ENCODE peak calls at places on chromosomes 5 and 9, in four cellular contexts. G is astrocyte of the cerebellum, W is hepatocyte, V is stomach. R is an unnamed sample.

GRCh38 chr5:170302729-170303501 is 5.3 kb upstream of the LCP2 start:
- DNase-seq in G (no peak), W (no peak), V (no peak), R (no peak)

GRCh38 chr5:149711338-149711737 is 18.8 kb upstream of the PPARGC1B start:
- DNase-seq in W (no peak), G (no peak), V (no peak), R (no peak)

GRCh38 chr5:81626524-81626923 is 124.4 kb downstream of the SSBP2 start:
- DNase-seq in W (peak; percentile 62), G (no peak), V (no peak), R (peak; percentile 69)

GRCh38 chr5:56328753-56329560 is 95.8 kb upstream of the ANKRD55 start:
- DNase-seq in V (no peak), W (peak; percentile 48), G (peak; percentile 36), R (no peak)

GRCh38 chr5:73496984-73497457 is 1.2 kb upstream of the BTF3 start:
- DNase-seq in V (no peak), W (peak; percentile 81), G (peak; percentile 41), R (peak; percentile 66)

GRCh38 chr9:89984214-89984613 is 379.4 kb downstream of the GADD45G start:
- DNase-seq in G (no peak), V (no peak), W (no peak), R (no peak)

GRCh38 chr9:5899292-5899691 is 8.6 kb downstream of the MLANA start:
- DNase-seq in V (no peak), W (no peak), G (no peak), R (no peak)

GRCh38 chr5:143239877-143240518 is 163.5 kb downstream of the NR3C1 start:
- DNase-seq in V (no peak), G (no peak), W (no peak), R (no peak)

GRCh38 chr9:100911273-100911672 is 117.3 kb upstream of the PLPPR1 start:
- DNase-seq in V (no peak), G (no peak), W (no peak), R (no peak)

GRCh38 chr9:83920469-83920941 is 727 bp downstream of the KIF27 start:
- DNase-seq in G (peak; percentile 24), V (peak; percentile 62), W (peak; percentile 79), R (no peak)

GRCh38 chr9:133615101-133615896 is 6.1 kb upstream of the FAM163B start:
- DNase-seq in W (no peak), G (no peak), V (no peak), R (no peak)

GRCh38 chr5:57754616-57755015 is 272.0 kb upstream of the ACTBL2 start:
- DNase-seq in V (no peak), G (no peak), W (no peak), R (no peak)

GRCh38 chr5:57032151-57032551 is 80.2 kb upstream of the MIER3 start:
- DNase-seq in V (peak; percentile 35), G (no peak), W (peak; percentile 50), R (no peak)

GRCh38 chr5:174693697-174694400 is 30.5 kb upstream of the MSX2 start:
- DNase-seq in W (peak; percentile 62), V (peak; percentile 81), G (no peak), R (no peak)

GRCh38 chr5:95904827-95905226 is 56.8 kb downstream of the ELL2 start:
- DNase-seq in W (no peak), V (no peak), G (no peak), R (no peak)

GRCh38 chr5:177428574-177429217 is 2.2 kb downstream of the GRK6 start:
- DNase-seq in V (no peak), W (no peak), G (no peak), R (no peak)

GRCh38 chr5:103532116-103532734 is 30.4 kb downstream of the NUDT12 start:
- DNase-seq in V (no peak), G (no peak), W (peak; percentile 14), R (no peak)

GRCh38 chr5:11054014-11054413 is 293.0 kb upstream of the DAP start:
- DNase-seq in W (no peak), G (no peak), V (no peak), R (no peak)

GRCh38 chr5:80248378-80248777 is 7.5 kb downstream of the SERINC5 start:
- DNase-seq in G (no peak), V (no peak), W (no peak), R (no peak)

GRCh38 chr5:55524816-55525215 is 9.9 kb downstream of the PLPP1 start:
- DNase-seq in G (no peak), V (no peak), W (no peak), R (no peak)

GRCh38 chr5:140041492-140042421 is 1.3 kb downstream of the NRG2 start:
- DNase-seq in W (peak; percentile 15), V (peak; percentile 66), G (peak; percentile 13), R (no peak)

GRCh38 chr9:105126233-105126632 is 118.2 kb upstream of the SLC44A1 start:
- DNase-seq in W (no peak), G (no peak), V (no peak), R (no peak)

GRCh38 chr5:30156156-30156555 is 1037.3 kb upstream of the CDH6 start:
- DNase-seq in W (no peak), V (no peak), G (peak; percentile 3), R (no peak)

GRCh38 chr5:176166427-176166826 is 71.8 kb upstream of the SIMC1 start:
- DNase-seq in G (no peak), W (no peak), V (no peak), R (no peak)

GRCh38 chr5:154179846-154180710 is 10.5 kb upstream of the GALNT10 start:
- DNase-seq in W (peak; percentile 76), V (no peak), G (peak; percentile 53), R (no peak)

GRCh38 chr9:76452839-76453238 is 6.1 kb upstream of the GCNT1 start:
- DNase-seq in G (no peak), V (no peak), W (no peak), R (no peak)

GRCh38 chr5:16784843-16785791 is 151.0 kb downstream of the MYO10 start:
- DNase-seq in G (no peak), V (no peak), W (no peak), R (no peak)

GRCh38 chr9:136693490-136694162 is 6.4 kb upstream of the AGPAT2 start:
- DNase-seq in W (peak; percentile 90), V (peak; percentile 88), G (no peak), R (no peak)

GRCh38 chr9:136691316-136692189 is 4.3 kb upstream of the AGPAT2 start:
- DNase-seq in W (no peak), G (no peak), V (no peak), R (no peak)

GRCh38 chr9:136694163-136694864 is 7.1 kb upstream of the AGPAT2 start:
- DNase-seq in G (no peak), W (peak; percentile 80), V (peak; percentile 79), R (no peak)

GRCh38 chr9:136692190-136693134 is 5.2 kb upstream of the AGPAT2 start:
- DNase-seq in W (no peak), G (no peak), V (no peak), R (no peak)

GRCh38 chr9:136693135-136693489 is 5.9 kb upstream of the AGPAT2 start:
- DNase-seq in W (no peak), V (no peak), G (no peak), R (no peak)
- H3K4me3 ChIP-seq in W (no peak overlapping the region), V (no peak overlapping the region), G (no peak overlapping the region), R (no peak overlapping the region)

GRCh38 chr9:124764774-124765438 is 6.2 kb downstream of the NR6A1 start:
- DNase-seq in V (no peak), W (no peak), G (no peak), R (no peak)

GRCh38 chr9:124766815-124767554 is 4.1 kb downstream of the NR6A1 start:
- DNase-seq in W (no peak), V (no peak), G (no peak), R (no peak)

GRCh38 chr9:124766326-124766725 is 4.8 kb downstream of the NR6A1 start:
- DNase-seq in W (no peak), G (no peak), V (no peak), R (no peak)

GRCh38 chr9:124767830-124768229 is 3.3 kb downstream of the NR6A1 start:
- DNase-seq in G (no peak), V (no peak), W (no peak), R (no peak)

DNA sequence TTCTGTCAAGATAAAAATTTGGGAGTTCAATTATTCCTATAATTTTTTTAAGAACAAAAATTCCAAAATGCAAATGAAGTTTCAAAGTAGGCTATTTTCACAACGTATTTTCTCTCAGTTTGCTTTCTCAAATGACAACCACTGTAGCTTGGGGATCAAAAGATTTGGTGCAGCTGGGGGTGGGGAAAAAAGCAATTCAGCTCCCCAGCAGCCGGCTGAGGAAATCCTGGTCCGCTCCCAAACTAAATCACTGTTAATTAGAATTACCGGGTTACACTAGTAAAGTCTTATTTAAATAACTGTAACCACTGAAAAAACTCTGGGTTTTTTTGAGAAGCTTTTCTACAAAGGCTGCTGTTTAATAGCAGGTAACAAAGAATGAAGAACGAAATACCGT is 5.7 kb downstream of the NR6A1 start:
- DNase-seq in V (no peak), W (no peak), G (no peak), R (no peak)
- H3K4me3 ChIP-seq in V (no peak overlapping the region), W (no peak overlapping the region), G (no peak overlapping the region), R (no peak overlapping the region)

GRCh38 chr9:128244443-128245226 is 31.2 kb downstream of the GOLGA2 start:
- DNase-seq in G (peak; percentile 8), W (peak; percentile 92), V (peak; percentile 49), R (peak; percentile 87)
- H3K4me3 ChIP-seq in G (no peak overlapping the region), W (peak overlapping the region; percentile 37), V (peak overlapping the region; percentile 29), R (peak overlapping the region; percentile 78)

GRCh38 chr9:34654317-34655083 is 2.5 kb downstream of the IL11RA start:
- DNase-seq in V (peak; percentile 46), W (peak; percentile 68), G (peak; percentile 33), R (peak; percentile 71)

GRCh38 chr9:34651876-34652602 is at the start of gene IL11RA:
- DNase-seq in V (peak; percentile 69), G (no peak), W (peak; percentile 92), R (no peak)

GRCh38 chr9:34653610-34654072 is 1.7 kb downstream of the IL11RA start:
- DNase-seq in G (no peak), V (no peak), W (peak; percentile 67), R (no peak)

GRCh38 chr9:34652608-34653007 is 623 bp downstream of the IL11RA start:
- DNase-seq in G (no peak), W (no peak), V (no peak), R (no peak)

DNA sequence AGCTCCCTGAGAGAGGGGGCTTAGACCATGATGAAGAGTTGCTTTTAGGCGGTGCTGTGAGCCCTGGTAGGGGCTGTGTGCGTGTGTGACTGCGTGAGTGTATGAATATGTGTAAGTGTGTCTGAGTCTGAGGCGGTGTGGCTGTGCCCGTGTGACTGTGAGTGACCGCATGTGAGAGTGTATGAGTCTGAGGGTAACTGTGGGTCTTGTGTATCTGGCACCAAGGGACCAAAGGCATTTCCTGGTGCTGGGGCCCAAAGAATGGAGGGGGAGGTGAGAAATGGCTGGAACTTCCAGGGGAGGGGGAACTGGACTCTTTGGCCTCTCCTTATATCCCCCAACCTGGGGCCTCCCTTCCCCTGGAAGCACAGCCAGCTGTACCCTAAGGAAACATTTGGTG is 1.1 kb downstream of the IL11RA start:
- DNase-seq in V (no peak), W (no peak), G (no peak), R (no peak)
- H3K4me3 ChIP-seq in V (peak overlapping the region; percentile 44), W (no peak overlapping the region), G (no peak overlapping the region), R (peak overlapping the region; percentile 40)

GRCh38 chr9:32728181-32728580 is 55.2 kb upstream of the TMEM215 start:
- DNase-seq in W (no peak), G (no peak), V (no peak), R (no peak)

GRCh38 chr9:32716955-32717354 is 66.4 kb upstream of the TMEM215 start:
- DNase-seq in V (no peak), G (no peak), W (no peak), R (no peak)

GRCh38 chr9:32725066-32725860 is 58.1 kb upstream of the TMEM215 start:
- DNase-seq in V (no peak), W (no peak), G (no peak), R (no peak)

GRCh38 chr9:32723801-32724200 is 59.5 kb upstream of the TMEM215 start:
- DNase-seq in V (no peak), G (no peak), W (no peak), R (no peak)

GRCh38 chr9:32722704-32723103 is 60.6 kb upstream of the TMEM215 start:
- DNase-seq in W (no peak), G (no peak), V (no peak), R (no peak)
- H3K4me3 ChIP-seq in W (no peak overlapping the region), G (no peak overlapping the region), V (no peak overlapping the region), R (no peak overlapping the region)